ENCODE peak calls at places on chromosomes 5 and 9, in ten cellular contexts. Q is activated T-helper 9 cell treated with anti-CD3 and anti-CD28 coated beads, Interleukin-2, amount 50 U/mL, for 16 hours; G is bronchial epithelial cell; Z is B cell; R is pancreas; F is GM12891; L is activated gamma-delta T cell; W is T47D; H is T-helper 17 cell; M is kidney. B is an unnamed sample.

GRCh38 chr9:35719546-35719945 is 12.4 kb downstream of the TLN1 start:
- DNase-seq in Q (no peak), G (no peak), Z (no peak), R (no peak), F (no peak), L (no peak), W (no peak), H (no peak), M (no peak), B (no peak)

GRCh38 chr9:96483197-96483596 is 33.2 kb downstream of the HABP4 start:
- DNase-seq in Q (no peak), G (no peak), Z (no peak), R (no peak), F (no peak), L (no peak), W (no peak), H (no peak), M (no peak), B (no peak)

GRCh38 chr9:35822926-35823325 is 5.6 kb downstream of the FAM221B start:
- DNase-seq in Q (no peak), G (peak; percentile 38), Z (no peak), R (no peak), F (no peak), L (no peak), W (no peak), H (no peak), M (no peak), B (no peak)

GRCh38 chr5:175707751-175708375 is 50.0 kb downstream of the HRH2 start:
- DNase-seq in Q (no peak), G (no peak), Z (no peak), R (peak; percentile 36), F (no peak), L (no peak), W (no peak), H (no peak), M (peak; percentile 60), B (peak; percentile 1)

GRCh38 chr5:54630738-54631369 is 113.3 kb downstream of the SNX18 start:
- DNase-seq in Q (no peak), G (no peak), Z (no peak), R (no peak), F (no peak), L (no peak), W (peak; percentile 42), H (no peak), M (no peak), B (no peak)

GRCh38 chr9:69715825-69716224 is 43.7 kb upstream of the APBA1 start:
- DNase-seq in Q (no peak), G (no peak), Z (no peak), R (no peak), F (no peak), L (no peak), W (no peak), H (no peak), M (no peak), B (no peak)

GRCh38 chr9:21688108-21689102 is 114.0 kb upstream of the MTAP start:
- DNase-seq in Q (no peak), G (peak; percentile 95), Z (no peak), R (no peak), F (no peak), L (no peak), W (peak; percentile 8), H (no peak), M (no peak), B (no peak)

GRCh38 chr5:176675676-176676360 is 28.5 kb downstream of the TSPAN17 start:
- DNase-seq in Q (no peak), G (peak; percentile 43), Z (no peak), R (no peak), F (no peak), L (no peak), W (peak; percentile 74), H (no peak), M (peak; percentile 26), B (no peak)

GRCh38 chr5:38208782-38209378 is 49.5 kb upstream of the EGFLAM start:
- DNase-seq in Q (no peak), G (peak; percentile 58), Z (no peak), R (no peak), F (no peak), L (no peak), W (peak; percentile 76), H (no peak), M (no peak), B (peak; percentile 57)

GRCh38 chr9:137580958-137581331 is 2.2 kb upstream of the DPH7 start:
- DNase-seq in Q (no peak), G (no peak), Z (no peak), R (no peak), F (no peak), L (no peak), W (no peak), H (no peak), M (no peak), B (no peak)

GRCh38 chr5:80408976-80409926 is 1.4 kb downstream of the ZFYVE16 start:
- DNase-seq in Q (no peak), G (no peak), Z (no peak), R (no peak), F (no peak), L (no peak), W (peak; percentile 7), H (no peak), M (no peak), B (no peak)